ENCODE peak calls at places on chromosome 22, in eight cellular contexts. M, J, O, P, E, R, T and S are unnamed samples. For H3K9me3, the result is how much of the 10 kb centered on the place peaks cover.

GRCh38 chr22:47220752-47221151 is 458.3 kb downstream of the TBC1D22A start:
- DNase-seq in M (no peak), J (no peak), O (no peak), P (no peak), E (peak), R (no peak), T (no peak), S (no peak)

GRCh38 chr22:32706149-32706548 is 95.4 kb upstream of the TIMP3 start:
- DNase-seq in M (no peak), J (no peak), O (no peak), P (peak), E (no peak), R (peak), T (no peak), S (no peak)

GRCh38 chr22:43376765-43377485 is 33.8 kb upstream of the SCUBE1 start:
- DNase-seq in M (no peak), J (peak), O (peak), P (no peak), E (no peak), R (no peak), T (no peak), S (no peak)

GRCh38 chr22:44407404-44408226 is 90.4 kb downstream of the RTL6 start:
- DNase-seq in M (no peak), J (no peak), O (peak), P (no peak), E (no peak), R (no peak), T (peak), S (no peak)

GRCh38 chr22:22935056-22935545 is 47.5 kb downstream of the IGLL5 start:
- DNase-seq in M (no peak), J (no peak), O (no peak), P (no peak), E (no peak), R (no peak), T (peak), S (no peak)

GRCh38 chr22:46828323-46829139 is 66.1 kb downstream of the TBC1D22A start:
- DNase-seq in M (no peak), J (no peak), O (no peak), P (no peak), E (no peak), R (no peak), T (no peak), S (no peak)

GRCh38 chr22:45314789-45315188 is 5.1 kb downstream of the FAM118A start:
- DNase-seq in M (no peak), J (no peak), O (no peak), P (no peak), E (no peak), R (no peak), T (no peak), S (no peak)

GRCh38 chr22:44678245-44678979 is 23.6 kb upstream of the PRR5 start:
- DNase-seq in M (no peak), J (no peak), O (no peak), P (no peak), E (no peak), R (no peak), T (no peak), S (no peak)

GRCh38 chr22:41288245-41288946 is 2.4 kb upstream of the RANGAP1 start:
- DNase-seq in M (no peak), J (peak), O (peak), P (peak), E (no peak), R (no peak), T (no peak), S (peak)

GRCh38 chr22:36339171-36340065 is 48.3 kb downstream of the MYH9 start:
- DNase-seq in M (no peak), J (no peak), O (no peak), P (no peak), E (no peak), R (no peak), T (no peak), S (no peak)

GRCh38 chr22:17368727-17369552 is at the start of gene CECR2:
- DNase-seq in M (peak), J (no peak), O (peak), P (no peak), E (no peak), R (peak), T (peak), S (peak)

GRCh38 chr22:23072035-23072910 is 2.0 kb downstream of the GNAZ start:
- DNase-seq in M (no peak), J (no peak), O (no peak), P (no peak), E (no peak), R (no peak), T (peak), S (no peak)

GRCh38 chr22:32868928-32869327 is 67.4 kb downstream of the TIMP3 start:
- DNase-seq in M (no peak), J (no peak), O (no peak), P (no peak), E (no peak), R (no peak), T (no peak), S (no peak)

GRCh38 chr22:45640291-45640940 is 31.2 kb upstream of the ATXN10 start:
- DNase-seq in M (no peak), J (no peak), O (no peak), P (no peak), E (peak), R (no peak), T (no peak), S (no peak)

GRCh38 chr22:19070397-19071169 is 51.6 kb downstream of the DGCR2 start:
- DNase-seq in M (no peak), J (no peak), O (no peak), P (no peak), E (no peak), R (no peak), T (no peak), S (no peak)

GRCh38 chr22:34696557-34696956 is 369.4 kb upstream of the ISX start:
- DNase-seq in M (no peak), J (no peak), O (no peak), P (no peak), E (no peak), R (peak), T (no peak), S (no peak)

GRCh38 chr22:23419931-23420330 is 160.2 kb downstream of the IGLL1 start:
- DNase-seq in M (no peak), J (no peak), O (no peak), P (no peak), E (peak), R (no peak), T (no peak), S (no peak)

GRCh38 chr22:40826984-40827741 is 8.0 kb upstream of the SLC25A17 start:
- DNase-seq in M (no peak), J (peak), O (no peak), P (no peak), E (no peak), R (no peak), T (no peak), S (no peak)

GRCh38 chr22:37165940-37166674 is 16.4 kb upstream of the IL2RB start:
- DNase-seq in M (no peak), J (no peak), O (peak), P (no peak), E (no peak), R (no peak), T (peak), S (no peak)

GRCh38 chr22:27680636-27681035 is 120.9 kb downstream of the MN1 start:
- DNase-seq in M (no peak), J (no peak), O (no peak), P (no peak), E (no peak), R (no peak), T (no peak), S (no peak)

GRCh38 chr22:19533049-19533626 is 8.9 kb upstream of the CLDN5 start:
- DNase-seq in M (no peak), J (no peak), O (no peak), P (no peak), E (no peak), R (no peak), T (no peak), S (no peak)

GRCh38 chr22:28208797-28209196 is 289.7 kb upstream of the PITPNB start:
- DNase-seq in M (no peak), J (no peak), O (no peak), P (no peak), E (no peak), R (no peak), T (no peak), S (no peak)

GRCh38 chr22:34214372-34214771 is 294.1 kb upstream of the LARGE1 start:
- DNase-seq in M (no peak), J (no peak), O (no peak), P (no peak), E (no peak), R (no peak), T (no peak), S (no peak)

GRCh38 chr22:44181033-44181911 is 547 bp downstream of the PARVG start:
- DNase-seq in M (no peak), J (peak), O (no peak), P (no peak), E (no peak), R (no peak), T (peak), S (peak)

GRCh38 chr22:35452351-35452781 is 52.4 kb downstream of the MCM5 start:
- DNase-seq in M (no peak), J (peak), O (peak), P (no peak), E (no peak), R (no peak), T (no peak), S (peak)

GRCh38 chr22:45738206-45738605 is 66.6 kb downstream of the ATXN10 start:
- DNase-seq in M (no peak), J (no peak), O (no peak), P (no peak), E (no peak), R (no peak), T (no peak), S (no peak)

GRCh38 chr22:19974233-19974861 is 32.7 kb upstream of the TXNRD2 start:
- DNase-seq in M (no peak), J (peak), O (peak), P (peak), E (no peak), R (peak), T (no peak), S (peak)

GRCh38 chr22:20037419-20037818 is 16.5 kb downstream of the TANGO2 start:
- DNase-seq in M (no peak), J (no peak), O (no peak), P (no peak), E (no peak), R (no peak), T (no peak), S (no peak)

GRCh38 chr22:36237462-36238347 is 1.6 kb downstream of the APOL2 start:
- DNase-seq in M (no peak), J (peak), O (no peak), P (peak), E (peak), R (peak), T (no peak), S (no peak)

GRCh38 chr22:44363214-44363979 is 50.6 kb upstream of the SHISAL1 start:
- DNase-seq in M (peak), J (no peak), O (peak), P (peak), E (no peak), R (no peak), T (peak), S (peak)

GRCh38 chr22:22746963-22747933 is 102.8 kb downstream of the GGTLC2 start:
- DNase-seq in M (no peak), J (no peak), O (no peak), P (no peak), E (peak), R (peak), T (no peak), S (no peak)

GRCh38 chr22:44445731-44446130 is 52.3 kb downstream of the RTL6 start:
- DNase-seq in M (no peak), J (no peak), O (no peak), P (peak), E (no peak), R (no peak), T (no peak), S (no peak)

GRCh38 chr22:23053912-23054530 is 16.3 kb upstream of the GNAZ start:
- DNase-seq in M (no peak), J (no peak), O (no peak), P (no peak), E (peak), R (no peak), T (peak), S (no peak)

GRCh38 chr22:41146573-41146972 is 54.2 kb downstream of the EP300 start:
- DNase-seq in M (no peak), J (no peak), O (no peak), P (no peak), E (no peak), R (no peak), T (no peak), S (no peak)

GRCh38 chr22:42717197-42717967 is 3.3 kb downstream of the A4GALT start:
- DNase-seq in M (peak), J (peak), O (no peak), P (no peak), E (no peak), R (peak), T (no peak), S (no peak)

GRCh38 chr22:43393132-43393844 is 18.5 kb upstream of the MPPED1 start:
- DNase-seq in M (no peak), J (no peak), O (no peak), P (no peak), E (no peak), R (no peak), T (no peak), S (no peak)

GRCh38 chr22:30827646-30828045 is 133.0 kb downstream of the OSBP2 start:
- DNase-seq in M (no peak), J (no peak), O (no peak), P (no peak), E (no peak), R (no peak), T (no peak), S (no peak)

GRCh38 chr22:19904174-19904856 is 37.3 kb upstream of the COMT start:
- DNase-seq in M (no peak), J (no peak), O (no peak), P (no peak), E (no peak), R (no peak), T (no peak), S (no peak)

DNA sequence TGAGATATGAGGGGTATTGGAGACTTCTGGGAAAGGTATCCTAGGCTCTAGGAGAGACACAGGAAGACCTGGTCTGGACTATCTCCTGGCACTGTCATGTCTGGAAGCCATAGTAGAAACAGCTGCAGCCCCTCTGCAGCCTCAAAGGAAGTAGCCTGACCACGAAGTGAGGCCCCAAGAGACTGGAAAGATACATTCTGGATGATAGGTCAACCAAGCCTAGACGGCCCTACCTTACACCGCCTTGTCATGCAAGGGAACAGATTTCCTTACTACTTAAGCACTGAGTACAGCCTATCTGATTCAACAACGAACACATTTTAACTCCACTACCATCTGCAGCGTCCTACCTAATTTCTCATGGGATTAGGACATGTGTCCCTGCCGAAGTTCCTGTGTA is 31.1 kb downstream of the UQCR10 start:
- DNase-seq in M (no peak), J (no peak), O (no peak), P (no peak), E (no peak), R (peak), T (peak), S (no peak)
- H3K27ac ChIP-seq in M (no peak), J (no peak), O (peak), P (peak), E (peak), R (no peak), T (peak), S (peak)

GRCh38 chr22:38707346-38707745 is 1.6 kb downstream of the GTPBP1 start:
- DNase-seq in M (no peak), J (peak), O (no peak), P (peak), E (no peak), R (no peak), T (no peak), S (peak)

GRCh38 chr22:38706885-38707180 is 1.1 kb downstream of the GTPBP1 start:
- DNase-seq in M (no peak), J (no peak), O (no peak), P (no peak), E (no peak), R (no peak), T (no peak), S (no peak)

GRCh38 chr22:38706101-38706884 is 549 bp downstream of the GTPBP1 start:
- DNase-seq in M (peak), J (peak), O (peak), P (no peak), E (no peak), R (peak), T (peak), S (peak)

GRCh38 chr22:38709306-38709705 is 3.6 kb downstream of the GTPBP1 start:
- DNase-seq in M (no peak), J (no peak), O (no peak), P (no peak), E (no peak), R (peak), T (no peak), S (no peak)

GRCh38 chr22:38707984-38708383 is 2.2 kb downstream of the GTPBP1 start:
- DNase-seq in M (no peak), J (no peak), O (no peak), P (no peak), E (no peak), R (no peak), T (no peak), S (no peak)
- H3K4me3 ChIP-seq in M (no peak), J (no peak), O (no peak), P (peak), E (no peak), R (peak), T (peak), S (no peak)

GRCh38 chr22:49115186-49115585 is 712.5 kb downstream of the BRD1 start:
- DNase-seq in M (no peak), J (no peak), O (no peak), P (no peak), E (no peak), R (no peak), T (no peak), S (no peak)

GRCh38 chr22:49111085-49111484 is 716.6 kb downstream of the BRD1 start:
- DNase-seq in M (no peak), J (no peak), O (no peak), P (no peak), E (no peak), R (no peak), T (no peak), S (no peak)

GRCh38 chr22:49112176-49112575 is 715.5 kb downstream of the BRD1 start:
- DNase-seq in M (no peak), J (no peak), O (no peak), P (no peak), E (no peak), R (no peak), T (no peak), S (no peak)

GRCh38 chr22:49113758-49114157 is 713.9 kb downstream of the BRD1 start:
- DNase-seq in M (no peak), J (no peak), O (no peak), P (no peak), E (no peak), R (no peak), T (no peak), S (no peak)

GRCh38 chr22:49112661-49113626 is 714.7 kb downstream of the BRD1 start:
- DNase-seq in M (no peak), J (no peak), O (no peak), P (no peak), E (peak), R (no peak), T (no peak), S (no peak)
- H3K9me3 ChIP-seq in M (under half), J (under half), O (under half), P (under half), E (under half), R (under half), T (under half), S (under half)

DNA sequence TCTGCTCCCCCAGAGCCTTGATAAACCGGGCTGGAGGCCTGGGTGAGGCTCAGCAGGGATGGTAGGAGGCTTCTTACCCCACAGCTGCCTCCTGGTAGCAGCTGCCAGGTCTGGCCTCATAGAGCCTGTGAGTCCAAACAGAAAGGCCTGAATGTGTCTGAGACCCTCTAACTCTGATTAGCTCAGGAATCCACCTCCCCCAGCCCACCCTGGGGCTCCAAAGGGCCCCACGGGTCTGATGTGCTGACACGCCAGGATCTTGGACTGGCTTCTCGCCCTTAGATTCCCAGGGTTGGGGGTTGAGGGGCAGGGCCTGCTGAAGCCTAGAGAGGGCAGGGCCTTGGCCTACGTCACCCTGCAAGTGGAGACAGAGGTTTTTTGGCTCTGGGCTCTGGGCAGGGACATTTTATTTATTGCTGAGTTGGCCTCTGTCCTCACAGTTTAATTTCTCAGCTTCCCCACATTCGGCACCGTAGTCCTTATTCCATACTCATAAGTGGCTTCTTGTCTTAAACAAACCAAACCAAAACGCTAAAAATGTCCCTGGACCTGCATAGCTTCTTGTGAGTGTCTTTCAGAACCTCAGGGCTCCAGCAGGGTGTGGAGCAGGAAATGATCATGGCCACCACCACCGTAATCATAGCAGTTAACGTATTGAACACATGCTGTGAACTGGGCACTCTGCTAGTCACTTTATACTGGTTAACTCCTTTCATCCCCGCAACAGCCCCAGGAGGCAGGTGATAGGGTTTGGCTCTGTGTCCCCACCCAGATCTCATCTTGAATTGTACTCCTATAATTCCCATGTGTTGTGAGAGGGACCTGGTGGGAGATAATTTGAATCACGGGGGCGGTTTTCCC is 25.1 kb downstream of the KIAA1671 start:
- DNase-seq in M (peak), J (peak), O (peak), P (no peak), E (no peak), R (no peak), T (peak), S (peak)
- H3K27ac ChIP-seq in M (peak), J (peak), O (peak), P (no peak), E (peak), R (no peak), T (peak), S (peak)

GRCh38 chr22:50621948-50622722 is 5.8 kb downstream of the ARSA start:
- DNase-seq in M (no peak), J (no peak), O (peak), P (no peak), E (peak), R (peak), T (no peak), S (peak)
- H3K4me3 ChIP-seq in M (no peak), J (no peak), O (no peak), P (peak), E (peak), R (peak), T (peak), S (peak)